ENCODE peak calls at places on chromosome 10, in ten cellular contexts. Z is HL-60; G is astrocyte; J is psoas muscle; W is CD8-positive, alpha-beta T cell; H is transverse colon; T is pancreas; U is neuronal stem cell; F is WERI-Rb-1; Y is body of pancreas. A is an unnamed sample.

GRCh38 chr10:57699944-57700343 is 567.8 kb downstream of the IPMK start:
- DNase-seq in G (peak; percentile 10), H (no peak), F (no peak), U (no peak), T (no peak), Y (peak; percentile 5), Z (no peak), J (no peak), W (no peak), A (no peak)

GRCh38 chr10:35300063-35300699 is 36.1 kb upstream of the CCNY start:
- DNase-seq in J (peak; percentile 59), U (no peak), H (peak; percentile 21), W (no peak), Y (peak; percentile 14), T (no peak), Z (no peak), G (peak; percentile 62), F (no peak), A (peak; percentile 71)

GRCh38 chr10:34721201-34721840 is 93.8 kb downstream of the PARD3 start:
- DNase-seq in Z (no peak), F (no peak), G (peak; percentile 79), T (no peak), U (no peak), J (no peak), H (no peak), W (no peak), Y (no peak), A (peak; percentile 60)

GRCh38 chr10:3495281-3495680 is 289.7 kb downstream of the KLF6 start:
- DNase-seq in F (no peak), H (no peak), Y (no peak), J (no peak), U (no peak), T (no peak), G (no peak), Z (no peak), W (no peak), A (no peak)

GRCh38 chr10:80685355-80685754 is 147.7 kb downstream of the SH2D4B start:
- DNase-seq in T (no peak), W (no peak), Y (no peak), F (no peak), Z (no peak), J (no peak), H (no peak), U (no peak), G (no peak), A (no peak)

GRCh38 chr10:61904711-61905445 is 3.4 kb downstream of the ARID5B start:
- DNase-seq in J (no peak), T (no peak), Y (peak; percentile 48), G (peak; percentile 77), W (peak; percentile 43), U (no peak), Z (no peak), H (peak; percentile 30), F (no peak), A (peak; percentile 80)

GRCh38 chr10:74093530-74094164 is 57.0 kb downstream of the AP3M1 start:
- DNase-seq in G (no peak), H (no peak), Z (no peak), U (no peak), F (no peak), J (no peak), T (no peak), Y (no peak), W (no peak), A (no peak)

GRCh38 chr10:3806603-3807002 is 21.6 kb upstream of the KLF6 start:
- DNase-seq in Y (peak; percentile 52), U (no peak), F (no peak), W (no peak), J (no peak), G (peak; percentile 96), T (no peak), H (peak; percentile 83), Z (no peak), A (peak; percentile 95)

GRCh38 chr10:80319318-80319717 is 29.9 kb upstream of the MAT1A start:
- DNase-seq in T (no peak), Z (no peak), Y (no peak), J (no peak), H (no peak), U (no peak), W (no peak), G (no peak), F (no peak), A (no peak)

GRCh38 chr10:46554166-46554781 is 2.2 kb downstream of the GPRIN2 start:
- DNase-seq in W (no peak), J (no peak), Z (peak; percentile 0), Y (no peak), H (no peak), G (no peak), T (no peak), F (no peak), U (no peak), A (no peak)

GRCh38 chr10:112435013-112435619 is 11.6 kb downstream of the ZDHHC6 start:
- DNase-seq in F (no peak), U (no peak), J (no peak), T (no peak), W (no peak), Z (no peak), H (no peak), Y (no peak), G (peak; percentile 15), A (no peak)

GRCh38 chr10:128001886-128002285 is 95.0 kb downstream of the PTPRE start:
- DNase-seq in W (no peak), G (no peak), F (no peak), H (no peak), Y (no peak), T (no peak), Z (no peak), J (no peak), U (no peak), A (no peak)

GRCh38 chr10:87092356-87092860 is 2.2 kb downstream of the GLUD1 start:
- DNase-seq in Z (no peak), W (no peak), U (no peak), Y (peak; percentile 14), T (no peak), F (no peak), J (no peak), G (peak; percentile 37), H (no peak), A (no peak)

GRCh38 chr10:28365840-28366239 is 63.0 kb upstream of the MPP7 start:
- DNase-seq in Y (no peak), Z (no peak), J (no peak), H (peak; percentile 20), G (no peak), U (no peak), T (no peak), F (no peak), W (no peak), A (no peak)

GRCh38 chr10:123007558-123008378 is 827 bp downstream of the IKZF5 start:
- DNase-seq in F (peak; percentile 13), U (peak; percentile 18), T (no peak), Y (peak; percentile 64), H (peak; percentile 38), W (peak; percentile 67), J (peak; percentile 17), G (peak; percentile 45), Z (peak; percentile 70), A (peak; percentile 64)

GRCh38 chr10:103917326-103918052 is 495 bp downstream of the STN1 start:
- DNase-seq in J (peak; percentile 45), Z (no peak), Y (peak; percentile 67), F (peak; percentile 27), T (peak; percentile 76), H (peak; percentile 61), W (no peak), G (peak; percentile 37), U (peak; percentile 8), A (no peak)

GRCh38 chr10:22475857-22476600 is 130.7 kb downstream of the SPAG6 start:
- DNase-seq in G (no peak), T (no peak), J (peak; percentile 16), H (peak; percentile 14), U (peak; percentile 48), Y (no peak), Z (peak; percentile 1), W (no peak), F (no peak), A (peak; percentile 4)

GRCh38 chr10:35928760-35929159 is 286.7 kb upstream of the FZD8 start:
- DNase-seq in U (no peak), F (no peak), H (no peak), Y (no peak), W (no peak), G (no peak), Z (no peak), T (no peak), J (no peak), A (no peak)

GRCh38 chr10:35276918-35277317 is 59.4 kb upstream of the CCNY start:
- DNase-seq in W (no peak), J (no peak), F (no peak), T (no peak), U (no peak), G (no peak), Y (no peak), Z (peak; percentile 4), H (no peak), A (no peak)

GRCh38 chr10:117248700-117249465 is 8.0 kb downstream of the SLC18A2 start:
- DNase-seq in Z (no peak), H (no peak), U (no peak), G (no peak), T (no peak), J (no peak), F (no peak), Y (no peak), W (no peak), A (no peak)
- H3K27me3 ChIP-seq in Z (peaks cover 20% of the 10 kb centered on the region), H (peaks cover 34% of the 10 kb centered on the region), U (no peaks in the 10 kb centered on the region), G (peaks cover 10% of the 10 kb centered on the region), T (no peaks in the 10 kb centered on the region), J (peaks cover 8% of the 10 kb centered on the region), F (peaks cover 49% of the 10 kb centered on the region), Y (no peaks in the 10 kb centered on the region), W (no peaks in the 10 kb centered on the region), A (peaks cover 80% of the 10 kb centered on the region)

DNA sequence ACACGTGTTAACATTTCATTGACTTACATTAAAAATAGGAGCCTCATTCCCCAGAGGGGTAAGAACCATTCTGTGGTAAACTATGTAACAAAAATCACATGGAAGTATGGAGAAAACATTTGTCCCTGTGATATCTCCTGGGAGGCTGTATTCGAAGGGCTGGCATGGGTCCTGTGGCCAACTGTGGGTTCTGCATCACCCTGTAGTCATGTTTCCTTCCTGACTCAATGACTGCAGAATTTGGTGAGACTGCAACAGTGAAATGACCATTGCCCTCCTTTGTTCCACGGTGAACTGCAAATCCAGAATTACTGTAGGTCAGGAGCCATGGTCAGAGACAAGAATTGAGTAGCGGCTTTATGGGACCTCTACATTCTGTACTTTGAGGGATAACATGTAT is 3.6 kb upstream of the ZEB1 start:
- DNase-seq in T (no peak), F (no peak), W (no peak), H (no peak), U (no peak), G (peak; percentile 80), J (peak; percentile 27), Y (no peak), Z (no peak), A (no peak)
- H3K27ac ChIP-seq in T (no peak overlapping the region), F (no peak overlapping the region), W (no peak overlapping the region), H (no peak overlapping the region), U (no peak overlapping the region), G (peak overlapping the region; percentile 62), J (peak overlapping the region; percentile 11), Y (no peak overlapping the region), Z (no peak overlapping the region), A (no peak overlapping the region)

GRCh38 chr10:129958686-129959543 is 5.2 kb downstream of the EBF3 start:
- DNase-seq in G (no peak), T (no peak), Z (no peak), U (peak; percentile 48), F (peak; percentile 44), J (peak; percentile 25), Y (no peak), W (no peak), H (no peak), A (no peak)
- H3K27me3 ChIP-seq in G (peaks cover 82% of the 10 kb centered on the region), T (peaks cover 61% of the 10 kb centered on the region), Z (peaks cover 15% of the 10 kb centered on the region), U (peaks cover 64% of the 10 kb centered on the region), F (peaks cover 48% of the 10 kb centered on the region), J (peaks cover 1% of the 10 kb centered on the region), Y (peaks cover 65% of the 10 kb centered on the region), W (peaks cover 55% of the 10 kb centered on the region), H (peaks cover 100% of the 10 kb centered on the region), A (peaks cover 98% of the 10 kb centered on the region)

GRCh38 chr10:63173468-63174227 is 40.5 kb downstream of the NRBF2 start:
- DNase-seq in U (no peak), F (no peak), J (no peak), Y (no peak), W (no peak), G (no peak), Z (no peak), H (no peak), T (no peak), A (no peak)
- H3K27ac ChIP-seq in U (no peak overlapping the region), F (no peak overlapping the region), J (no peak overlapping the region), Y (no peak overlapping the region), W (no peak overlapping the region), G (no peak overlapping the region), Z (no peak overlapping the region), H (no peak overlapping the region), T (no peak overlapping the region), A (no peak overlapping the region)

A was measured in foreskin keratinocyte.